ENCODE peak calls at places on chromosomes 5 and 9, in seven cellular contexts. N, M, G, V, E, S and Y are unnamed samples.

GRCh38 chr5:33776151-33776550 is 115.6 kb downstream of the ADAMTS12 start:
- DNase-seq in N (no peak), M (no peak), G (no peak), V (no peak), E (no peak), S (no peak), Y (no peak)

GRCh38 chr9:115106642-115107041 is 11.3 kb downstream of the TNC start:
- DNase-seq in N (no peak), M (no peak), G (no peak), V (no peak), E (no peak), S (no peak), Y (no peak)

GRCh38 chr9:89313842-89314241 is 2.8 kb downstream of the CKS2 start:
- DNase-seq in N (no peak), M (no peak), G (no peak), V (no peak), E (no peak), S (no peak), Y (no peak)

GRCh38 chr5:145778144-145778900 is 56.8 kb downstream of the PRELID2 start:
- DNase-seq in N (no peak), M (no peak), G (no peak), V (no peak), E (no peak), S (no peak), Y (no peak)

GRCh38 chr5:79042188-79042587 is 27.3 kb downstream of the DMGDH start:
- DNase-seq in N (no peak), M (no peak), G (no peak), V (no peak), E (no peak), S (no peak), Y (no peak)

GRCh38 chr9:14769235-14769580 is 46.7 kb upstream of the CER1 start:
- DNase-seq in N (no peak), M (no peak), G (peak), V (peak), E (no peak), S (no peak), Y (no peak)

GRCh38 chr5:21173526-21173925 is 1185.5 kb upstream of the CDH18 start:
- DNase-seq in N (no peak), M (no peak), G (no peak), V (no peak), E (no peak), S (no peak), Y (no peak)

GRCh38 chr5:83764101-83764500 is 43.4 kb upstream of the HAPLN1 start:
- DNase-seq in N (no peak), M (no peak), G (no peak), V (no peak), E (no peak), S (no peak), Y (no peak)

GRCh38 chr9:70020217-70020616 is 23.4 kb upstream of the MAMDC2 start:
- DNase-seq in N (no peak), M (no peak), G (no peak), V (no peak), E (no peak), S (no peak), Y (no peak)

GRCh38 chr5:127840809-127841208 is 137.6 kb downstream of the CCDC192 start:
- DNase-seq in N (no peak), M (no peak), G (no peak), V (peak), E (no peak), S (no peak), Y (no peak)

GRCh38 chr5:159061186-159061796 is 38.4 kb downstream of the EBF1 start:
- DNase-seq in N (peak), M (no peak), G (peak), V (no peak), E (no peak), S (peak), Y (no peak)

GRCh38 chr9:14179449-14179848 is 134.5 kb downstream of the NFIB start:
- DNase-seq in N (no peak), M (no peak), G (no peak), V (peak), E (no peak), S (no peak), Y (no peak)

GRCh38 chr5:79002374-79002773 is 17.3 kb upstream of the ARSB start:
- DNase-seq in N (no peak), M (no peak), G (no peak), V (no peak), E (no peak), S (no peak), Y (no peak)

GRCh38 chr5:17426104-17426739 is 71.8 kb upstream of the TAF11L2 start:
- DNase-seq in N (no peak), M (no peak), G (no peak), V (no peak), E (no peak), S (no peak), Y (no peak)

GRCh38 chr5:171310816-171311697 is 2.0 kb downstream of the TLX3 start:
- DNase-seq in N (no peak), M (no peak), G (no peak), V (no peak), E (no peak), S (peak), Y (no peak)

GRCh38 chr5:56814361-56814962 is 887 bp upstream of the MAP3K1 start:
- DNase-seq in N (no peak), M (no peak), G (no peak), V (peak), E (no peak), S (no peak), Y (peak)

GRCh38 chr5:142063878-142064331 is 44.7 kb upstream of the NDFIP1 start:
- DNase-seq in N (peak), M (peak), G (peak), V (peak), E (peak), S (peak), Y (no peak)

GRCh38 chr5:179821298-179822058 is 773 bp downstream of the SQSTM1 start:
- DNase-seq in N (peak), M (peak), G (peak), V (peak), E (peak), S (peak), Y (peak)
- TF ChIP-seq CTCF in N (no peak), M (peak), G (no peak), V (no peak), E (no peak), S (peak), Y (no peak)

DNA sequence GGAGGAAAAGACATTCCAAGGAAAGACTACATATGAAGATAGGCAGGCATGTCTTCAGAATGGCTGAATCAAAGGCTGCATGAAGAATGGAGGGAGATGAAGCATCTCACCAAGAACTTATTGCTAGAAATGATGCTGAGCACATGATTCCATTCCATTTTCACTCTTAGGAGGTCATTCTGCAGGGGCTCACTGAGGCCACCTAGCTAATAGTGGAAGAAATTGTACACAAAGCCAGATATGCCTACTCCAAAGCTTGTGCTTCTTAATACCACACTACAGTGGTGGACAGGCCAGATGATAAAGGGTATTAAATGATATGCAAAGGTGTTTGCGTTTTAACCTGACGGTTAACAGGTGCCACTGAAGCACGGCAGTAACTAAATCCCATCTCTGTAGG is 14.7 kb downstream of the NDUFA8 start:
- DNase-seq in N (no peak), M (no peak), G (peak), V (no peak), E (no peak), S (no peak), Y (no peak)
- TF ChIP-seq CTCF in N (no peak), M (no peak), G (peak), V (no peak), E (peak), S (no peak), Y (no peak)

DNA sequence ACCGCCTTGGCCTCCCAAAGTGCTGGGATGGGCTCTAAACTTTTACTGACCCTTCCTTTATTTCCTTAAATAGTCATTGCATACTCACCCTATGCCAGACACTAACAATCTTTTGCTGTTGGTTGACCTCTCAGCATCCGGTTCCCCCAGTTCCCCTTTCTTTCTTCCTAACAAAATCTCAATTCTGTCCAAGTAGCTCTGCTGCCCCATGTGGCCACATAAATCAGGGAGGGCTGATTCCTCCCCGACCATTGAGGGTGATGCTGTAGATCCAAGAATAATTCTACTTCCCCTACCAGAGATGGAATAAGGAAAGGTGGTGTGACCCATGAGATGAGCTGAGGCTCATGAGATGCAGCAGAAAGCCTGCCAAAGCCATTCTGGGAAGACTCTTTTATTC is 315.3 kb upstream of the MSX2 start:
- DNase-seq in N (no peak), M (no peak), G (no peak), V (peak), E (no peak), S (no peak), Y (no peak)
- TF ChIP-seq CTCF in N (no peak), M (no peak), G (peak), V (peak), E (no peak), S (peak), Y (no peak)

DNA sequence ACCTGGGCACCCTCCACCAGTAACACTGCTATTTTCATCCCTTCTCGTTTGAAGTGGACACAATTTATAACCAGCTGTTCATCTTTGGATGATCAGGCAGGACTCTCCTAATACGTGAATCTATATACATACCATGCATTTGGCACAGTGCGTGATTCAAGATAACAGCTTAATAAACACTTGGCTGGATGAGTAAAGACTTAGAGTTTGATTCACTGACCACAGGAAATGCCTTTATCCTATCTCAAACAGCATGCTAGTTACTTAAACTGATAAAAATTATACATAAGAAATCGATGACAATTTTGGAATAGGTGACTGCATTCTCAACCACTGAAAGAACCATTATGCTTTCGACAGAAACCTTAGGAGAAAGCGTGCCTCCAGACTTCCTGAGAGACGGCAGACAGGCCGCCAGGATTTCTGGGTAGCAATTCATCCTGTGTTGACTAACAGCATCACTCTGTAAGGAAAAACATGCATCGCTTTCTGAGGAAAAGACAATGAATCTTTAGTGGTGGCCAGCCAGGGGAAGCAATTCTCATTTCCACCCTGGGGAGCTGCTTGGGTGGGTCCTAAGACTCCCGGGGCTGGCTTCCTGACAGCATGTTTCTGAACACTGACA is 9.7 kb downstream of the MRPL36 start:
- DNase-seq in N (no peak), M (no peak), G (peak), V (no peak), E (no peak), S (no peak), Y (peak)
- TF ChIP-seq CTCF in N (no peak), M (no peak), G (no peak), V (no peak), E (no peak), S (no peak), Y (no peak)

GRCh38 chr9:132293145-132293721 is 61.6 kb downstream of the SETX start:
- DNase-seq in N (no peak), M (no peak), G (no peak), V (no peak), E (no peak), S (no peak), Y (no peak)
- TF ChIP-seq CTCF in N (no peak), M (no peak), G (no peak), V (no peak), E (no peak), S (no peak), Y (no peak)

DNA sequence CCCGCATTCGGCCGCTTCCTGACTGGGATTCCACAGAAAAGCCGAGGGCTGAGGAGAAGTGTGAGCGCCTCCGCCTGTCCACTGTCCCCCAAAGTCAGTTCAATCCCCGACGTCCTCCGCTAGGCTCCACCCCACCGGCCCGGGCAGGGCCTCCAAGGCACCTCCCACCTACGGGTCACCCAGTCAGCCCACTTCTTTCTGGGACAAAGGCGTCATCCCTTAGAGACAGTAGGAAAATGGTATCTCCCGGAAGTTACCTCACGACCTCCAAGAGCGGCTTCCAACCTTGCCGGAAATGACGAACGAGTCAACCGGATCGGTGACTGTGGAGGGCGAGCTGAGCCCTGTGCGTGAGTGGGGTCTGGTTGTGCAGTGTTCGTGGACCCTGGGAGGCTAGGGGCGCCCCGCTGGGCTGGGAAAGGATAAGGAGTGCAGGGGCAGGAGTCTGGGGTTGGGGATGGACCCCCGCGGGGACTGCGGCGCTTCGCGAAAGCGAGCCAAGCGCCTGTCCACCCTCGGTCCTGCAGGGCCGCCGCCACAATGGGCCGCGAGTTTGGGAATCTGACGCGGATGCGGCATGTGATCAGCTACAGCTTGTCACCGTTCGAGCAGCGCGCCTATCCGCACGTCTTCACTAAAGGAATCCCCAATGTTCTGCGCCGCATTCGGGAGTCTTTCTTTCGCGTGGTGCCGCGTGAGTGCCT is at the start of the genes GDF9 and UQCRQ:
- DNase-seq in N (peak), M (peak), G (peak), V (peak), E (peak), S (peak), Y (peak)
- TF ChIP-seq CTCF in N (peak), M (no peak), G (peak), V (no peak), E (peak), S (no peak), Y (no peak)

DNA sequence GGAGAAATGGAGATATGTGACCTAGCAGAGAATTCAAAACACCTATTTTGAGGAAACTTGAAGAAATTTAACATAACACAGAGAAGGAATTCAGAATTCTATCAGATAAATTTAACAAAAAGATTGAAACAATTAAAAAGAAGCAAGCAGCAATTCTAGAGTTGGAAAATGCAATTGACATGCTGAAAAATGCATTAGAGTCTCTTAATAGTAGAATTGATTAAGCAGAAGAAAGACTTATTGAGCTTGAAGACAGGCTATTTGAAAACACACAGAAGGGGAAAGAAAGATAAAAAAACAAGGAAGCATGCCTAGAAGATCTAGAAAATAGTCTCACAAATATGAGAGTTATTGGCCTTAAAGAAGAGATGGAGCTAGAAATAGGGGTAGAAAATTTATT is 87.8 kb upstream of the SLC1A1 start:
- DNase-seq in N (no peak), M (no peak), G (no peak), V (no peak), E (no peak), S (no peak), Y (no peak)
- TF ChIP-seq CTCF in N (no peak), M (no peak), G (no peak), V (no peak), E (no peak), S (no peak), Y (no peak)

GRCh38 chr9:112969730-112970129 is 42.3 kb downstream of the ZNF883 start:
- DNase-seq in N (no peak), M (no peak), G (no peak), V (no peak), E (no peak), S (no peak), Y (no peak)

GRCh38 chr9:112971415-112971814 is 40.6 kb downstream of the ZNF883 start:
- DNase-seq in N (no peak), M (no peak), G (no peak), V (peak), E (no peak), S (peak), Y (no peak)

DNA sequence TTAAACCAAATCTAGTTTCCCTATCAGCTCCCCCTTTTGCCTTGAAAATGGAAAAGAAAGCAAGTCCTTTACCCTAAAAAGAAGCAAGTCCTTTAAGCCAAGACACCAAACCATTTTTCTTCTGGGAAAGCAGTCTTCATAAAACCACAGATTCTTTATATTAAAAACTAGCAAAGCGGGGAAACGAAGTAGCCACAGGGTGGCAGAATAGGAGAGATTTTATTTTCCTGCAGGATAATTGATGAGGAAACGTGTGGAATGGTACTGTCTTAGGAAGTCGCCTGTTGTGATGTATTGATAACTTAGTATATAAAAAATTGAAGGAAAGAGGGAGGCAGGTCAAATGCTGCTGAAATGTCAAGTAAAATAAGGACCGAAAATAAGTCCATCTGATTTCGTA is 41.1 kb downstream of the ZNF883 start:
- DNase-seq in N (no peak), M (no peak), G (no peak), V (no peak), E (no peak), S (no peak), Y (no peak)
- TF ChIP-seq CTCF in N (no peak), M (no peak), G (peak), V (no peak), E (no peak), S (no peak), Y (no peak)

GRCh38 chr5:150544606-150545219 is 36.8 kb downstream of the NDST1 start:
- DNase-seq in N (peak), M (no peak), G (peak), V (peak), E (no peak), S (peak), Y (no peak)

GRCh38 chr5:150542933-150543445 is 35.1 kb downstream of the NDST1 start:
- DNase-seq in N (no peak), M (no peak), G (no peak), V (no peak), E (no peak), S (no peak), Y (no peak)

GRCh38 chr5:150541895-150542294 is 34.0 kb downstream of the NDST1 start:
- DNase-seq in N (no peak), M (no peak), G (no peak), V (no peak), E (no peak), S (no peak), Y (no peak)

GRCh38 chr5:150548123-150548522 is 40.2 kb downstream of the NDST1 start:
- DNase-seq in N (no peak), M (no peak), G (no peak), V (no peak), E (no peak), S (no peak), Y (no peak)

GRCh38 chr5:150545246-150545645 is 37.3 kb downstream of the NDST1 start:
- DNase-seq in N (no peak), M (no peak), G (no peak), V (no peak), E (no peak), S (no peak), Y (no peak)
- TF ChIP-seq CTCF in N (no peak), M (no peak), G (no peak), V (no peak), E (no peak), S (no peak), Y (no peak)

GRCh38 chr9:132243156-132244074 is 81.6 kb downstream of the NTNG2 start:
- DNase-seq in N (no peak), M (no peak), G (no peak), V (no peak), E (no peak), S (no peak), Y (no peak)
- TF ChIP-seq CTCF in N (no peak), M (no peak), G (no peak), V (no peak), E (no peak), S (no peak), Y (no peak)